ENCODE peak calls at places on chromosomes 3 and 15, in five cellular contexts. Y is HepG2, O is A549, V is K562, D is GM12878. X is an unnamed sample. For H3K9me3, the result is how much of the 10 kb centered on the place peaks cover.

GRCh38 chr3:125132815-125133214 is 77.0 kb upstream of the HEG1 start:
- DNase-seq in Y (no peak), O (no peak), V (no peak), D (no peak), X (no peak)

GRCh38 chr3:113167929-113168771 is 43.2 kb upstream of the BOC start:
- DNase-seq in Y (no peak), O (no peak), V (no peak), D (no peak), X (no peak)

GRCh38 chr15:29291067-29291466 is 21.4 kb upstream of the NSMCE3 start:
- DNase-seq in Y (no peak), O (no peak), V (no peak), D (no peak), X (no peak)

GRCh38 chr3:50160561-50160983 is 5.4 kb downstream of the SEMA3F start:
- DNase-seq in Y (no peak), O (no peak), V (peak), D (no peak), X (peak)

GRCh38 chr3:196060834-196061233 is 21.1 kb downstream of the TFRC start:
- DNase-seq in Y (no peak), O (no peak), V (no peak), D (no peak), X (no peak)

GRCh38 chr3:65170357-65171090 is 482.7 kb upstream of the ADAMTS9 start:
- DNase-seq in Y (no peak), O (no peak), V (peak), D (no peak), X (peak)

GRCh38 chr15:40893019-40893723 is 1.1 kb upstream of the VPS18 start:
- DNase-seq in Y (no peak), O (no peak), V (no peak), D (no peak), X (no peak)

GRCh38 chr3:180199396-180199795 is 162.7 kb upstream of the PEX5L start:
- DNase-seq in Y (no peak), O (no peak), V (no peak), D (no peak), X (no peak)

GRCh38 chr3:146250449-146251382 is at the start of gene PLSCR4:
- DNase-seq in Y (no peak), O (peak), V (peak), D (no peak), X (peak)

GRCh38 chr15:83119968-83120581 is 12.6 kb downstream of the TM6SF1 start:
- DNase-seq in Y (no peak), O (no peak), V (no peak), D (no peak), X (no peak)

GRCh38 chr3:11569156-11569741 is 74.5 kb downstream of the VGLL4 start:
- DNase-seq in Y (no peak), O (no peak), V (no peak), D (no peak), X (no peak)

GRCh38 chr15:90716317-90716975 is 700 bp upstream of the BLM start:
- DNase-seq in Y (no peak), O (no peak), V (peak), D (no peak), X (peak)

GRCh38 chr3:190996376-190996775 is 133.9 kb upstream of the GMNC start:
- DNase-seq in Y (no peak), O (no peak), V (no peak), D (no peak), X (no peak)

GRCh38 chr3:13798401-13798800 is 81.5 kb downstream of the WNT7A start:
- DNase-seq in Y (no peak), O (no peak), V (no peak), D (no peak), X (no peak)

GRCh38 chr3:59978979-59979378 is 929.2 kb upstream of the CFAP20DC start:
- DNase-seq in Y (no peak), O (no peak), V (no peak), D (peak), X (no peak)

GRCh38 chr15:39672666-39673065 is 91.8 kb downstream of the THBS1 start:
- DNase-seq in Y (no peak), O (no peak), V (no peak), D (no peak), X (no peak)

GRCh38 chr3:37197810-37198371 is 23.5 kb upstream of the LRRFIP2 start:
- DNase-seq in Y (no peak), O (no peak), V (no peak), D (no peak), X (no peak)

GRCh38 chr3:98892263-98892662 is 9.2 kb downstream of the DCBLD2 start:
- DNase-seq in Y (no peak), O (no peak), V (no peak), D (no peak), X (no peak)

GRCh38 chr3:170532573-170532972 is 53.3 kb downstream of the SLC7A14 start:
- DNase-seq in Y (no peak), O (no peak), V (no peak), D (no peak), X (no peak)

GRCh38 chr3:160401301-160402095 is 2.0 kb downstream of the SMC4 start:
- DNase-seq in Y (peak), O (no peak), V (no peak), D (no peak), X (peak)

GRCh38 chr3:132256984-132257383 is 60.2 kb upstream of the ACP3 start:
- DNase-seq in Y (peak), O (no peak), V (no peak), D (no peak), X (peak)

GRCh38 chr15:77032647-77033416 is 37.9 kb downstream of the PSTPIP1 start:
- DNase-seq in Y (no peak), O (no peak), V (no peak), D (no peak), X (no peak)

GRCh38 chr3:20668411-20668810 is 482.4 kb upstream of the SGO1 start:
- DNase-seq in Y (peak), O (no peak), V (no peak), D (no peak), X (peak)

GRCh38 chr3:10932596-10932995 is 60.0 kb upstream of the SLC6A1 start:
- DNase-seq in Y (no peak), O (no peak), V (no peak), D (no peak), X (no peak)

GRCh38 chr3:178320481-178321352 is 215.5 kb upstream of the KCNMB2 start:
- DNase-seq in Y (no peak), O (no peak), V (no peak), D (no peak), X (peak)

GRCh38 chr3:40181182-40181581 is 128.3 kb upstream of the EIF1B start:
- DNase-seq in Y (no peak), O (no peak), V (no peak), D (no peak), X (no peak)

GRCh38 chr15:78740904-78741274 is 70.4 kb downstream of the ADAMTS7 start:
- DNase-seq in Y (no peak), O (no peak), V (no peak), D (no peak), X (no peak)

GRCh38 chr3:47611577-47611976 is 32.9 kb upstream of the CSPG5 start:
- DNase-seq in Y (no peak), O (no peak), V (no peak), D (no peak), X (no peak)

GRCh38 chr15:89115547-89115946 is 27.3 kb downstream of the ABHD2 start:
- DNase-seq in Y (no peak), O (no peak), V (no peak), D (no peak), X (no peak)

GRCh38 chr15:80081390-80081789 is 21.9 kb downstream of the ZFAND6 start:
- DNase-seq in Y (no peak), O (no peak), V (no peak), D (no peak), X (no peak)

GRCh38 chr15:91110407-91110806 is 10.3 kb downstream of the SV2B start:
- DNase-seq in Y (no peak), O (no peak), V (no peak), D (no peak), X (no peak)

GRCh38 chr15:51931638-51932037 is 39.9 kb downstream of the LEO1 start:
- DNase-seq in Y (no peak), O (no peak), V (no peak), D (no peak), X (no peak)

GRCh38 chr15:78265137-78265460 is 737 bp downstream of the DNAJA4 start:
- DNase-seq in Y (no peak), O (no peak), V (no peak), D (no peak), X (no peak)

GRCh38 chr3:17156864-17157263 is 272.1 kb downstream of the PLCL2 start:
- DNase-seq in Y (no peak), O (no peak), V (no peak), D (no peak), X (no peak)

GRCh38 chr3:107222927-107223326 is 154.3 kb upstream of the CCDC54 start:
- DNase-seq in Y (no peak), O (no peak), V (no peak), D (no peak), X (peak)

GRCh38 chr3:194696702-194697101 is 11.0 kb downstream of the FAM43A start:
- DNase-seq in Y (no peak), O (no peak), V (no peak), D (no peak), X (no peak)

GRCh38 chr15:66775127-66776105 is 73.4 kb downstream of the SMAD6 start:
- DNase-seq in Y (no peak), O (no peak), V (no peak), D (no peak), X (no peak)

GRCh38 chr3:115804722-115805121 is 181.4 kb downstream of the GAP43 start:
- DNase-seq in Y (no peak), O (peak), V (no peak), D (no peak), X (peak)

GRCh38 chr3:129549805-129550204 is 6.8 kb downstream of the H1-8 start:
- DNase-seq in Y (no peak), O (no peak), V (no peak), D (no peak), X (no peak)

GRCh38 chr3:129548566-129548965 is 5.6 kb downstream of the H1-8 start:
- DNase-seq in Y (no peak), O (no peak), V (no peak), D (no peak), X (no peak)

GRCh38 chr3:129543999-129544398 is 1.0 kb downstream of the H1-8 start:
- DNase-seq in Y (no peak), O (no peak), V (no peak), D (no peak), X (no peak)

GRCh38 chr3:129549006-129549800 is 6.2 kb downstream of the H1-8 start:
- DNase-seq in Y (no peak), O (no peak), V (no peak), D (no peak), X (no peak)

DNA sequence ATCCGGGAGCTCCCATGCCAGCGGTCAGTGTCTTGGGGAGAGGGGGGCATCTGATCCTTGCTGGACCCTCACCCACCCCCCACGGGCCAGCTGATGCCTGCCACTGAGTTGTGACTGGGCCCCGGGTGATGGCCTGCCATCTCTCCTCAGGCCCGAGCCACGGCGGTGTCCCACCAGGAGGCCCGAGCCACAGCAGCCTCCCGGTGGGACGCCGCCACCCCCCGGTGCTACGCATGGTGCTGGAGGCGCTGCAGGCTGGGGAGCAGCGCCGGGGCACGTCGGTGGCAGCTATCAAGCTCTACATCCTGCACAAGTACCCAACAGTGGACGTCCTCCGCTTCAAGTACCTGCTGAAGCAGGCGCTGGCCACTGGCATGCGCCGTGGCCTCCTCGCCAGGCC is 4.3 kb downstream of the H1-8 start:
- DNase-seq in Y (no peak), O (no peak), V (no peak), D (no peak), X (no peak)
- TF ChIP-seq MYC in Y (no peak), O (no peak), V (no peak), D (no peak), X (no peak)

GRCh38 chr3:76438971-76439370 is 600.9 kb upstream of the ROBO2 start:
- DNase-seq in Y (no peak), O (no peak), V (no peak), D (no peak), X (no peak)
- H3K9me3 ChIP-seq in Y (under half), O (under half), V (under half), D (under half), X (under half)

DNA sequence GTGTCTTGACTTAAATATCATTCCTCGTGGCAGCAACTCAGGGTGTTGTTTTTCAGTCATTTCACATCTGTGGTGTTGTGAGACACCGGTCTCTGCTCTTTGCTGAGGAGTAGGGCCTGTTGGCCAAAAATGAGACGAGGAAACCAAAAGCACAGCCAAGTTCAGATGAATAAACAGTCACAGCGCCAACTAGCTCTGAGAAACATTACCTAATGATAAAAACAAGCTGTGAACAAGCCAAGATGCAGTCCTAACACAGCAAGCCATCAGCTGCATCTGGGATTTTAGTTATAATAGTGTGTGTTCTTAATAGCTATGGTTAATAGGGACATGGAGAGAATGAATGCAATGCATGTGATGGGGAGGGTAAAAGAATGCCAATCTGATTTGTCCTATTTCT is 843.4 kb upstream of the DPPA4 start:
- DNase-seq in Y (no peak), O (no peak), V (no peak), D (no peak), X (no peak)
- TF ChIP-seq CTCF in Y (no peak), O (no peak), V (no peak), D (no peak), X (no peak)

GRCh38 chr3:186750316-186750715 is 33.1 kb upstream of the EIF4A2 start:
- DNase-seq in Y (no peak), O (no peak), V (no peak), D (no peak), X (no peak)

GRCh38 chr3:186742618-186743335 is 25.6 kb downstream of the KNG1 start:
- DNase-seq in Y (peak), O (peak), V (no peak), D (no peak), X (no peak)

GRCh38 chr3:186746008-186746407 is 28.8 kb downstream of the KNG1 start:
- DNase-seq in Y (peak), O (peak), V (no peak), D (no peak), X (peak)
- TF ChIP-seq MYC in Y (peak), O (no peak), V (peak), D (no peak), X (no peak)

GRCh38 chr15:61128343-61128742 is 100.8 kb downstream of the RORA start:
- DNase-seq in Y (no peak), O (no peak), V (no peak), D (no peak), X (no peak)
- H3K9me3 ChIP-seq in Y (under half), O (under half), V (under half), D (under half), X (under half)

DNA sequence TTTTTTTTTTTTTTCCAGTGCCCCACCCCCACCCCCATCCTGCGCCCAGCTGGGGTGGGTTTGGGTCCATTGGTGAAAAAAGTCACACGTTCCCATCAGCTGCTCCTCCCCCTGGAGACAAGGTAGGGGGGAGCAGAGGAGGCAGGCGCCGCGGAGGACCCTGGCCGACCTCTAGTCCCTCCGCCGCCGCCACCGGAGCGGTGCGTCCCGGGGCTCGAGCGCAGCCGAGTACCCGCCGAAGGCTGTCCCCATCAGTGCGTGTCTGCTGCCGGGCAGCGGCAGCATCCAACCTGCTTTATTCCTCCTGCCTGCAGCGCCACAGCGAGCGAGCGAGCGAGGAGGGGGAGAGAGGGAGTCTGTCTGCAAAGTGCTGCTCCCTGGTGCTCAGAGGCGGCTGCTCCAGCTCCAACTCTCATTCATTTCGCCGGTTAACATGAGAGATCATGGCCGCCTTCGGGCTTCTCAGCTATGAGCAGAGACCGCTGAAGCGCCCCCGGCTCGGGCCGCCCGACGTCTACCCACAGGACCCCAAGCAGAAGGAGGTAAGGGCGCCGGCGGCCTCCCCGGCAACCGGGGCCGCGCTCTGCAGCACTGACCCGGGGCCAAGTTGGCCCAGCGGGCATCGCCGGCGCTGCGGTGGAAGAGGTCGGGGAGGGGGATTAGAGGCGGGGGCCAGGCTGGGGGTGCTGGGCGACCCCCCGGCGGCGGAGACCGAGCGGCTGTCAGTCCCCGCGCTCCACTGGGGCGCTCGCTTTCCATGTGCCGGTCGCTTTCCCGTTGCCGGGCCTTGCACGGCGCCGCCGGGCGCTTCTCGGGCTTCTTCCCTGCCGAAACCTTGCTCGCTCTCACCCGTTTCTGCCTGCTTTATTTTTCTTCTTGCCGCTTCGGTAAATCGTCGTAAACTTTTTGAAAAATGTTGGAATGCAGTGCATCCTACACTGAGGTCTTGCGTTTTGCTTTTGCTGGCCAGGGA is 1.3 kb downstream of the MED12L start:
- DNase-seq in Y (peak), O (peak), V (no peak), D (no peak), X (peak)
- TF ChIP-seq CTCF in Y (peak), O (peak), V (peak), D (peak), X (peak)

DNA sequence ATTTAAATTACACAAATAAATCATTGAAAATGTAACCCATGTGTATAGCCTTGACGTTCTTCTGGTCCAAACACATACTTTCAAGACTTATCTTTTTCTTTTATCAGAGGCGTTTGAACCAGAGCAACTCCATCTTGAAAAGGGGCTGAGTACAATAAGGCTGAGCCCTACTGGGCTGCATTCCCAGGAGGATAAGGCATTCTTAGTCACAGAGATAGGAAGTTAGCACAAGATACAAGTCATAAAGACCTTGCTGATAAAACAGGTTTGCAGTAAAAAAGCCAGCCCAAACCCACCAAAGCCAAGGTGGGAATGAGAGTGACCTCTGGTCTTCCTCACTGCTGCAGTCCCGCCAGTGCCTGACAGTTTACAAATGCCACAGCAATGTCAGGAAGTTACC is 101.0 kb upstream of the IGSF10 start:
- DNase-seq in Y (no peak), O (no peak), V (no peak), D (no peak), X (no peak)
- TF ChIP-seq MYC in Y (no peak), O (no peak), V (no peak), D (no peak), X (no peak)

DNA sequence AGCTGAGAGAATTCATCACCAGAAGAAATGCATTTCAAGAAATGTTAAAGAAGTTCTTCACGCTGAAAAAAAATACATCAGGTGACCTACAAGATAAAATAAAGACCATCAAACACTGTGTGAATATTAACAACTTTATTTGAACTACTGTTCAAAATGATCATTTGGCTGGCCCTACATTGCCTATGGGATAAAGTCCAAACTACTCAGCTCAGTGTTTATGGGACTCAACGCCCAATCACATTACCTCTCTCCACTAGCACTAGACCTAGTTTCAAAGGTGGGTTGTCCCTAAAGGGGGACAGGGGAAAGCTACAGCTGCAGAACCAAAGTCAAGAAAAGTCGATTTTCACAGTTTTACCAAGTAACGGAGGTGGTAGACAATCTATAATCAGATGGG is 62.0 kb downstream of the DLG1 start:
- DNase-seq in Y (peak), O (no peak), V (no peak), D (no peak), X (no peak)
- H3K9me3 ChIP-seq in Y (under half), O (under half), V (under half), D (under half), X (under half)

X was measured in endothelial cell of umbilical vein.